ENCODE peak calls at places on chromosomes 13 and 19, in ten cellular contexts. Y is hepatic stellate cell; I is AG09309; R is GM04504; J is iris pigment epithelial cell; N is stimulated activated CD4-positive, alpha-beta T cell treated with anti-CD3 and anti-CD28 coated beads, Interleukin-2, amount 100 ng/mL, for 24 hours; H is SK-N-MC; O is stimulated activated CD8-positive, alpha-beta memory T cell treated with anti-CD3 and anti-CD28 coated beads, Interleukin-4, amount 100 ng/mL, for 4 hours; X is AG04449; A is left ventricle myocardium superior. B is an unnamed sample.

GRCh38 chr13:30616927-30617314 is 799 bp upstream of the USPL1 start:
- DNase-seq in A (peak; percentile 59), O (no peak), X (peak; percentile 62), Y (peak; percentile 77), H (peak; percentile 77), J (peak; percentile 91), N (no peak), R (peak; percentile 71), I (peak; percentile 67), B (peak; percentile 79)

GRCh38 chr19:30001794-30002193 is 59.8 kb downstream of the URI1 start:
- DNase-seq in X (no peak), I (no peak), A (no peak), O (no peak), J (peak; percentile 31), H (no peak), N (no peak), R (no peak), Y (no peak), B (no peak)

GRCh38 chr19:43132696-43133095 is 50.2 kb upstream of the PSG2 start:
- DNase-seq in J (no peak), I (no peak), Y (no peak), O (no peak), X (no peak), R (peak; percentile 16), H (no peak), A (no peak), N (no peak), B (no peak)

GRCh38 chr13:97849305-97849704 is 104.2 kb upstream of the IPO5 start:
- DNase-seq in A (no peak), N (no peak), R (no peak), I (no peak), O (no peak), X (no peak), H (no peak), J (peak; percentile 39), Y (peak; percentile 9), B (peak; percentile 63)

GRCh38 chr13:44271915-44272341 is 101.7 kb upstream of the SERP2 start:
- DNase-seq in H (no peak), A (peak; percentile 34), O (no peak), X (no peak), R (no peak), I (no peak), J (no peak), Y (no peak), N (no peak), B (no peak)

GRCh38 chr13:92849381-92849780 is 377.2 kb upstream of the GPC6 start:
- DNase-seq in I (no peak), A (no peak), O (no peak), N (no peak), R (no peak), J (no peak), Y (no peak), X (no peak), H (no peak), B (no peak)

GRCh38 chr13:101649490-101650126 is 197.1 kb downstream of the ITGBL1 start:
- DNase-seq in J (peak; percentile 97), I (no peak), N (no peak), H (no peak), R (peak; percentile 49), X (no peak), A (no peak), O (no peak), Y (no peak), B (no peak)

GRCh38 chr19:8069116-8069973 is 16.8 kb downstream of the CCL25 start:
- DNase-seq in O (no peak), N (no peak), J (no peak), X (no peak), Y (no peak), A (no peak), I (no peak), H (peak; percentile 34), R (no peak), B (no peak)

GRCh38 chr13:31012285-31013024 is 80.0 kb downstream of the TEX26 start:
- DNase-seq in X (no peak), R (peak; percentile 8), A (no peak), Y (peak; percentile 54), O (no peak), J (peak; percentile 44), N (no peak), H (no peak), I (no peak), B (no peak)

GRCh38 chr13:59861676-59862075 is 302.1 kb downstream of the DIAPH3 start:
- DNase-seq in A (no peak), X (no peak), R (no peak), Y (no peak), N (no peak), I (no peak), J (no peak), O (no peak), H (peak; percentile 64), B (no peak)

GRCh38 chr13:31629085-31629785 is 110.1 kb upstream of the RXFP2 start:
- DNase-seq in H (no peak), R (peak; percentile 20), O (no peak), I (no peak), A (no peak), X (no peak), J (peak; percentile 60), N (no peak), Y (no peak), B (no peak)

GRCh38 chr13:100544866-100545683 is 43.5 kb downstream of the GGACT start:
- DNase-seq in O (no peak), H (no peak), X (no peak), N (no peak), J (no peak), A (peak; percentile 70), I (no peak), R (no peak), Y (no peak), B (no peak)

GRCh38 chr19:48510421-48511268 is 990 bp downstream of the LMTK3 start:
- DNase-seq in J (peak; percentile 44), N (peak; percentile 82), X (no peak), O (peak; percentile 52), R (no peak), H (no peak), I (no peak), A (peak; percentile 73), Y (no peak), B (peak; percentile 58)

GRCh38 chr13:102470283-102470920 is 68.6 kb upstream of the FGF14 start:
- DNase-seq in R (no peak), J (no peak), N (no peak), O (no peak), A (no peak), I (no peak), X (no peak), Y (no peak), H (no peak), B (no peak)

GRCh38 chr13:24625870-24626419 is 54.3 kb upstream of the ATP12A start:
- DNase-seq in I (no peak), X (no peak), A (no peak), H (no peak), J (no peak), N (no peak), O (no peak), Y (no peak), R (no peak), B (no peak)

GRCh38 chr19:11978492-11979100 is 13.8 kb downstream of the ZNF763 start:
- DNase-seq in R (no peak), O (no peak), H (no peak), N (no peak), Y (no peak), J (no peak), I (no peak), A (no peak), X (no peak), B (no peak)

GRCh38 chr13:67147257-67148218 is 82.6 kb downstream of the PCDH9 start:
- DNase-seq in O (no peak), J (peak; percentile 72), X (peak; percentile 31), A (no peak), H (peak; percentile 39), I (no peak), Y (peak; percentile 28), R (peak; percentile 12), N (no peak), B (no peak)

GRCh38 chr19:17323973-17324327 is 10.7 kb downstream of the ANO8 start:
- DNase-seq in X (no peak), Y (no peak), N (no peak), R (no peak), I (no peak), A (peak; percentile 51), J (no peak), H (no peak), O (no peak), B (no peak)

B was measured in RPMI8226.